ENCODE peak calls at places on chromosome 22, in nine cellular contexts. One of them, this sample, is unnamed.

GRCh38 chr22:36194971-36195370 is 6.6 kb downstream of the APOL4 start:
- DNase-seq in mammary epithelial cell: peak; percentile 32
- DNase-seq in AG08395: peak; percentile 70
- DNase-seq in body of pancreas: peak; percentile 51
- DNase-seq in gastrocnemius medialis: peak; percentile 24
- DNase-seq in HTR-8/SVneo: peak; percentile 33
- DNase-seq in activated CD8-positive, alpha-beta memory T cell treated with anti-CD3 and anti-CD28 coated beads for 4 hours: no peak
- DNase-seq in NCI-H510A treated with DMSO at 0.1 percent for 48 hours: peak; percentile 10
- DNase-seq in NCI-H345: peak; percentile 27
- DNase-seq in this sample: peak; percentile 25

GRCh38 chr22:34105461-34106062 is 185.3 kb upstream of the LARGE1 start:
- DNase-seq in activated CD8-positive, alpha-beta memory T cell treated with anti-CD3 and anti-CD28 coated beads for 4 hours: no peak
- DNase-seq in HTR-8/SVneo: no peak
- DNase-seq in gastrocnemius medialis: no peak
- DNase-seq in NCI-H510A treated with DMSO at 0.1 percent for 48 hours: peak; percentile 56
- DNase-seq in NCI-H345: peak; percentile 9
- DNase-seq in body of pancreas: peak; percentile 60
- DNase-seq in mammary epithelial cell: peak; percentile 20
- DNase-seq in AG08395: no peak
- DNase-seq in this sample: no peak

GRCh38 chr22:47690586-47690985 is 928.1 kb downstream of the TBC1D22A start:
- DNase-seq in mammary epithelial cell: no peak
- DNase-seq in NCI-H345: no peak
- DNase-seq in NCI-H510A treated with DMSO at 0.1 percent for 48 hours: no peak
- DNase-seq in HTR-8/SVneo: no peak
- DNase-seq in AG08395: no peak
- DNase-seq in gastrocnemius medialis: no peak
- DNase-seq in body of pancreas: no peak
- DNase-seq in activated CD8-positive, alpha-beta memory T cell treated with anti-CD3 and anti-CD28 coated beads for 4 hours: no peak
- DNase-seq in this sample: no peak

GRCh38 chr22:25388415-25388814 is 169.0 kb downstream of the CRYBB2 start:
- DNase-seq in activated CD8-positive, alpha-beta memory T cell treated with anti-CD3 and anti-CD28 coated beads for 4 hours: no peak
- DNase-seq in AG08395: no peak
- DNase-seq in HTR-8/SVneo: no peak
- DNase-seq in gastrocnemius medialis: no peak
- DNase-seq in mammary epithelial cell: no peak
- DNase-seq in body of pancreas: no peak
- DNase-seq in NCI-H510A treated with DMSO at 0.1 percent for 48 hours: no peak
- DNase-seq in NCI-H345: no peak
- DNase-seq in this sample: no peak

GRCh38 chr22:41535244-41535643 is 9.0 kb downstream of the POLR3H start:
- DNase-seq in mammary epithelial cell: no peak
- DNase-seq in activated CD8-positive, alpha-beta memory T cell treated with anti-CD3 and anti-CD28 coated beads for 4 hours: no peak
- DNase-seq in gastrocnemius medialis: no peak
- DNase-seq in NCI-H345: no peak
- DNase-seq in NCI-H510A treated with DMSO at 0.1 percent for 48 hours: peak; percentile 11
- DNase-seq in body of pancreas: no peak
- DNase-seq in HTR-8/SVneo: no peak
- DNase-seq in AG08395: no peak
- DNase-seq in this sample: no peak

GRCh38 chr22:27317961-27318360 is 483.6 kb downstream of the MN1 start:
- DNase-seq in gastrocnemius medialis: no peak
- DNase-seq in mammary epithelial cell: peak; percentile 23
- DNase-seq in NCI-H510A treated with DMSO at 0.1 percent for 48 hours: no peak
- DNase-seq in HTR-8/SVneo: no peak
- DNase-seq in activated CD8-positive, alpha-beta memory T cell treated with anti-CD3 and anti-CD28 coated beads for 4 hours: no peak
- DNase-seq in body of pancreas: no peak
- DNase-seq in NCI-H345: no peak
- DNase-seq in AG08395: no peak
- DNase-seq in this sample: peak; percentile 23

GRCh38 chr22:50713571-50714056 is 24.4 kb upstream of the ACR start:
- DNase-seq in mammary epithelial cell: no peak
- DNase-seq in activated CD8-positive, alpha-beta memory T cell treated with anti-CD3 and anti-CD28 coated beads for 4 hours: no peak
- DNase-seq in NCI-H510A treated with DMSO at 0.1 percent for 48 hours: no peak
- DNase-seq in HTR-8/SVneo: no peak
- DNase-seq in gastrocnemius medialis: no peak
- DNase-seq in body of pancreas: no peak
- DNase-seq in AG08395: no peak
- DNase-seq in NCI-H345: no peak
- DNase-seq in this sample: no peak

GRCh38 chr22:49970528-49971231 is 10.1 kb downstream of the PIM3 start:
- DNase-seq in HTR-8/SVneo: peak; percentile 95
- DNase-seq in activated CD8-positive, alpha-beta memory T cell treated with anti-CD3 and anti-CD28 coated beads for 4 hours: peak; percentile 93
- DNase-seq in NCI-H345: peak; percentile 62
- DNase-seq in AG08395: peak; percentile 97
- DNase-seq in mammary epithelial cell: peak; percentile 95
- DNase-seq in gastrocnemius medialis: peak; percentile 98
- DNase-seq in NCI-H510A treated with DMSO at 0.1 percent for 48 hours: no peak
- DNase-seq in body of pancreas: peak; percentile 98
- DNase-seq in this sample: peak; percentile 83

GRCh38 chr22:33271390-33272161 is 213.4 kb upstream of the SYN3 start:
- DNase-seq in AG08395: no peak
- DNase-seq in activated CD8-positive, alpha-beta memory T cell treated with anti-CD3 and anti-CD28 coated beads for 4 hours: no peak
- DNase-seq in mammary epithelial cell: no peak
- DNase-seq in NCI-H345: no peak
- DNase-seq in body of pancreas: peak; percentile 87
- DNase-seq in HTR-8/SVneo: no peak
- DNase-seq in gastrocnemius medialis: peak; percentile 10
- DNase-seq in NCI-H510A treated with DMSO at 0.1 percent for 48 hours: no peak
- DNase-seq in this sample: no peak

GRCh38 chr22:27836181-27836580 is 34.6 kb upstream of the MN1 start:
- DNase-seq in AG08395: peak; percentile 66
- DNase-seq in activated CD8-positive, alpha-beta memory T cell treated with anti-CD3 and anti-CD28 coated beads for 4 hours: no peak
- DNase-seq in HTR-8/SVneo: no peak
- DNase-seq in NCI-H510A treated with DMSO at 0.1 percent for 48 hours: no peak
- DNase-seq in gastrocnemius medialis: no peak
- DNase-seq in mammary epithelial cell: no peak
- DNase-seq in NCI-H345: no peak
- DNase-seq in body of pancreas: no peak
- DNase-seq in this sample: peak; percentile 14

GRCh38 chr22:21965762-21966288 is 13.2 kb upstream of the PPM1F start:
- DNase-seq in activated CD8-positive, alpha-beta memory T cell treated with anti-CD3 and anti-CD28 coated beads for 4 hours: no peak
- DNase-seq in HTR-8/SVneo: no peak
- DNase-seq in NCI-H510A treated with DMSO at 0.1 percent for 48 hours: no peak
- DNase-seq in NCI-H345: no peak
- DNase-seq in AG08395: no peak
- DNase-seq in body of pancreas: no peak
- DNase-seq in mammary epithelial cell: no peak
- DNase-seq in gastrocnemius medialis: no peak
- DNase-seq in this sample: no peak

GRCh38 chr22:30823015-30823370 is 128.3 kb downstream of the OSBP2 start:
- DNase-seq in AG08395: peak; percentile 25
- DNase-seq in HTR-8/SVneo: no peak
- DNase-seq in NCI-H345: no peak
- DNase-seq in NCI-H510A treated with DMSO at 0.1 percent for 48 hours: no peak
- DNase-seq in gastrocnemius medialis: no peak
- DNase-seq in mammary epithelial cell: no peak
- DNase-seq in body of pancreas: no peak
- DNase-seq in activated CD8-positive, alpha-beta memory T cell treated with anti-CD3 and anti-CD28 coated beads for 4 hours: no peak
- DNase-seq in this sample: no peak

GRCh38 chr22:20395181-20395896 is 1.4 kb downstream of the ZNF74 start:
- DNase-seq in NCI-H510A treated with DMSO at 0.1 percent for 48 hours: no peak
- DNase-seq in activated CD8-positive, alpha-beta memory T cell treated with anti-CD3 and anti-CD28 coated beads for 4 hours: no peak
- DNase-seq in AG08395: no peak
- DNase-seq in mammary epithelial cell: no peak
- DNase-seq in NCI-H345: no peak
- DNase-seq in HTR-8/SVneo: no peak
- DNase-seq in body of pancreas: no peak
- DNase-seq in gastrocnemius medialis: no peak
- DNase-seq in this sample: no peak

GRCh38 chr22:21972293-21972779 is 10.3 kb downstream of the TOP3B start:
- DNase-seq in mammary epithelial cell: no peak
- DNase-seq in activated CD8-positive, alpha-beta memory T cell treated with anti-CD3 and anti-CD28 coated beads for 4 hours: peak; percentile 16
- DNase-seq in NCI-H345: no peak
- DNase-seq in AG08395: peak; percentile 81
- DNase-seq in gastrocnemius medialis: no peak
- DNase-seq in body of pancreas: no peak
- DNase-seq in HTR-8/SVneo: peak; percentile 32
- DNase-seq in NCI-H510A treated with DMSO at 0.1 percent for 48 hours: no peak
- DNase-seq in this sample: no peak

GRCh38 chr22:37419916-37420655 is 7.2 kb downstream of the ELFN2 start:
- DNase-seq in mammary epithelial cell: peak; percentile 41
- DNase-seq in NCI-H345: no peak
- DNase-seq in AG08395: no peak
- DNase-seq in activated CD8-positive, alpha-beta memory T cell treated with anti-CD3 and anti-CD28 coated beads for 4 hours: no peak
- DNase-seq in gastrocnemius medialis: no peak
- DNase-seq in HTR-8/SVneo: no peak
- DNase-seq in NCI-H510A treated with DMSO at 0.1 percent for 48 hours: no peak
- DNase-seq in body of pancreas: no peak
- DNase-seq in this sample: peak; percentile 45

GRCh38 chr22:49457946-49458707 is 369.5 kb downstream of the BRD1 start:
- DNase-seq in NCI-H345: no peak
- DNase-seq in gastrocnemius medialis: no peak
- DNase-seq in HTR-8/SVneo: no peak
- DNase-seq in mammary epithelial cell: no peak
- DNase-seq in body of pancreas: no peak
- DNase-seq in activated CD8-positive, alpha-beta memory T cell treated with anti-CD3 and anti-CD28 coated beads for 4 hours: no peak
- DNase-seq in NCI-H510A treated with DMSO at 0.1 percent for 48 hours: no peak
- DNase-seq in AG08395: no peak
- DNase-seq in this sample: no peak

GRCh38 chr22:50082961-50083461 is 2.2 kb downstream of the MLC1 start:
- DNase-seq in HTR-8/SVneo: no peak
- DNase-seq in activated CD8-positive, alpha-beta memory T cell treated with anti-CD3 and anti-CD28 coated beads for 4 hours: no peak
- DNase-seq in NCI-H345: no peak
- DNase-seq in body of pancreas: no peak
- DNase-seq in NCI-H510A treated with DMSO at 0.1 percent for 48 hours: no peak
- DNase-seq in mammary epithelial cell: peak; percentile 49
- DNase-seq in gastrocnemius medialis: no peak
- DNase-seq in AG08395: no peak
- DNase-seq in this sample: peak; percentile 27

GRCh38 chr22:42856179-42856864 is 751 bp downstream of the ARFGAP3 start:
- DNase-seq in NCI-H510A treated with DMSO at 0.1 percent for 48 hours: no peak
- DNase-seq in body of pancreas: peak; percentile 78
- DNase-seq in HTR-8/SVneo: no peak
- DNase-seq in gastrocnemius medialis: no peak
- DNase-seq in mammary epithelial cell: no peak
- DNase-seq in AG08395: peak; percentile 38
- DNase-seq in activated CD8-positive, alpha-beta memory T cell treated with anti-CD3 and anti-CD28 coated beads for 4 hours: peak; percentile 27
- DNase-seq in NCI-H345: no peak
- DNase-seq in this sample: no peak

GRCh38 chr22:47228767-47229166 is 466.3 kb downstream of the TBC1D22A start:
- DNase-seq in AG08395: no peak
- DNase-seq in HTR-8/SVneo: no peak
- DNase-seq in NCI-H510A treated with DMSO at 0.1 percent for 48 hours: no peak
- DNase-seq in mammary epithelial cell: no peak
- DNase-seq in body of pancreas: no peak
- DNase-seq in gastrocnemius medialis: no peak
- DNase-seq in activated CD8-positive, alpha-beta memory T cell treated with anti-CD3 and anti-CD28 coated beads for 4 hours: no peak
- DNase-seq in NCI-H345: no peak
- DNase-seq in this sample: no peak

GRCh38 chr22:41681616-41682015 is 7.1 kb downstream of the SNU13 start:
- DNase-seq in AG08395: no peak
- DNase-seq in body of pancreas: no peak
- DNase-seq in gastrocnemius medialis: no peak
- DNase-seq in NCI-H510A treated with DMSO at 0.1 percent for 48 hours: no peak
- DNase-seq in mammary epithelial cell: no peak
- DNase-seq in activated CD8-positive, alpha-beta memory T cell treated with anti-CD3 and anti-CD28 coated beads for 4 hours: no peak
- DNase-seq in HTR-8/SVneo: no peak
- DNase-seq in NCI-H345: no peak
- DNase-seq in this sample: no peak

GRCh38 chr22:24952837-24953293 is 349 bp downstream of the KIAA1671 start:
- DNase-seq in HTR-8/SVneo: no peak
- DNase-seq in NCI-H510A treated with DMSO at 0.1 percent for 48 hours: peak; percentile 43
- DNase-seq in activated CD8-positive, alpha-beta memory T cell treated with anti-CD3 and anti-CD28 coated beads for 4 hours: no peak
- DNase-seq in mammary epithelial cell: peak; percentile 73
- DNase-seq in NCI-H345: peak; percentile 36
- DNase-seq in AG08395: peak; percentile 66
- DNase-seq in gastrocnemius medialis: no peak
- DNase-seq in body of pancreas: peak; percentile 70
- DNase-seq in this sample: no peak

GRCh38 chr22:23036684-23037428 is 33.5 kb upstream of the GNAZ start:
- DNase-seq in mammary epithelial cell: no peak
- DNase-seq in activated CD8-positive, alpha-beta memory T cell treated with anti-CD3 and anti-CD28 coated beads for 4 hours: no peak
- DNase-seq in NCI-H345: no peak
- DNase-seq in HTR-8/SVneo: peak; percentile 4
- DNase-seq in AG08395: peak; percentile 83
- DNase-seq in gastrocnemius medialis: no peak
- DNase-seq in NCI-H510A treated with DMSO at 0.1 percent for 48 hours: no peak
- DNase-seq in body of pancreas: no peak
- DNase-seq in this sample: peak; percentile 7

GRCh38 chr22:44544523-44545433 is 46.7 kb upstream of the RTL6 start:
- DNase-seq in body of pancreas: no peak
- DNase-seq in gastrocnemius medialis: no peak
- DNase-seq in mammary epithelial cell: no peak
- DNase-seq in NCI-H510A treated with DMSO at 0.1 percent for 48 hours: no peak
- DNase-seq in HTR-8/SVneo: no peak
- DNase-seq in NCI-H345: no peak
- DNase-seq in AG08395: no peak
- DNase-seq in activated CD8-positive, alpha-beta memory T cell treated with anti-CD3 and anti-CD28 coated beads for 4 hours: no peak
- DNase-seq in this sample: no peak

GRCh38 chr22:39317084-39317755 is 2.2 kb downstream of the RPL3 start:
- DNase-seq in body of pancreas: no peak
- DNase-seq in AG08395: no peak
- DNase-seq in NCI-H510A treated with DMSO at 0.1 percent for 48 hours: no peak
- DNase-seq in mammary epithelial cell: no peak
- DNase-seq in NCI-H345: no peak
- DNase-seq in gastrocnemius medialis: no peak
- DNase-seq in activated CD8-positive, alpha-beta memory T cell treated with anti-CD3 and anti-CD28 coated beads for 4 hours: no peak
- DNase-seq in HTR-8/SVneo: no peak
- DNase-seq in this sample: peak; percentile 25

GRCh38 chr22:36320553-36320952 is 67.2 kb downstream of the MYH9 start:
- DNase-seq in mammary epithelial cell: no peak
- DNase-seq in body of pancreas: no peak
- DNase-seq in activated CD8-positive, alpha-beta memory T cell treated with anti-CD3 and anti-CD28 coated beads for 4 hours: no peak
- DNase-seq in HTR-8/SVneo: no peak
- DNase-seq in gastrocnemius medialis: no peak
- DNase-seq in AG08395: no peak
- DNase-seq in NCI-H345: no peak
- DNase-seq in NCI-H510A treated with DMSO at 0.1 percent for 48 hours: no peak
- DNase-seq in this sample: no peak

GRCh38 chr22:38456841-38457699 is 2.1 kb upstream of the KCNJ4 start:
- DNase-seq in activated CD8-positive, alpha-beta memory T cell treated with anti-CD3 and anti-CD28 coated beads for 4 hours: no peak
- DNase-seq in HTR-8/SVneo: no peak
- DNase-seq in mammary epithelial cell: no peak
- DNase-seq in body of pancreas: no peak
- DNase-seq in NCI-H345: no peak
- DNase-seq in gastrocnemius medialis: no peak
- DNase-seq in AG08395: no peak
- DNase-seq in NCI-H510A treated with DMSO at 0.1 percent for 48 hours: no peak
- DNase-seq in this sample: no peak

GRCh38 chr22:45960477-45961386 is 16.2 kb downstream of the WNT7B start:
- DNase-seq in AG08395: no peak
- DNase-seq in NCI-H345: no peak
- DNase-seq in HTR-8/SVneo: peak; percentile 61
- DNase-seq in NCI-H510A treated with DMSO at 0.1 percent for 48 hours: no peak
- DNase-seq in body of pancreas: no peak
- DNase-seq in mammary epithelial cell: no peak
- DNase-seq in activated CD8-positive, alpha-beta memory T cell treated with anti-CD3 and anti-CD28 coated beads for 4 hours: no peak
- DNase-seq in gastrocnemius medialis: no peak
- DNase-seq in this sample: no peak

This sample was measured in foreskin keratinocyte.